ENCODE peak calls at places on chromosomes 11 and 22, in five cellular contexts. A, N, R, E and Z are unnamed samples.

GRCh38 chr11:33735426-33736147 is 636 bp downstream of the CD59 start:
- DNase-seq in R (peak), E (peak), N (peak), A (no peak), Z (peak)

GRCh38 chr11:14542384-14542783 is 22.2 kb upstream of the PSMA1 start:
- DNase-seq in R (no peak), A (no peak), E (no peak), N (no peak), Z (no peak)

GRCh38 chr11:119904636-119905035 is 175.6 kb upstream of the NECTIN1 start:
- DNase-seq in E (no peak), N (no peak), A (no peak), R (no peak), Z (no peak)

GRCh38 chr11:489610-490185 is 17.3 kb downstream of the RNH1 start:
- DNase-seq in R (no peak), E (no peak), N (no peak), A (no peak), Z (no peak)

GRCh38 chr11:102476812-102477211 is 24.2 kb upstream of the TMEM123 start:
- DNase-seq in E (peak), N (no peak), A (peak), R (no peak), Z (no peak)

GRCh38 chr11:88739524-88739923 is 326.3 kb downstream of the GRM5 start:
- DNase-seq in A (no peak), R (no peak), N (no peak), E (no peak), Z (no peak)

GRCh38 chr11:45234306-45235006 is 51.7 kb downstream of the SYT13 start:
- DNase-seq in N (no peak), A (no peak), R (no peak), E (no peak), Z (no peak)

GRCh38 chr11:116819049-116819448 is 4.1 kb downstream of the APOA4 start:
- DNase-seq in R (no peak), N (peak), E (no peak), A (no peak), Z (no peak)

GRCh38 chr11:47611240-47611863 is 17.1 kb upstream of the C1QTNF4 start:
- DNase-seq in E (no peak), A (no peak), N (peak), R (no peak), Z (no peak)

GRCh38 chr11:76201056-76201455 is 5.2 kb downstream of the WNT11 start:
- DNase-seq in R (no peak), A (no peak), E (no peak), N (no peak), Z (peak)

GRCh38 chr11:110095554-110095953 is 2.4 kb downstream of the ZC3H12C start:
- DNase-seq in E (no peak), A (peak), N (no peak), R (no peak), Z (no peak)

GRCh38 chr11:8060146-8060719 is 20.8 kb upstream of the TUB start:
- DNase-seq in A (no peak), N (no peak), R (no peak), E (no peak), Z (no peak)

GRCh38 chr11:33135216-33135615 is 26.1 kb downstream of the CSTF3 start:
- DNase-seq in R (no peak), N (no peak), A (no peak), E (no peak), Z (no peak)

GRCh38 chr11:131694526-131695424 is 324.4 kb downstream of the NTM start:
- DNase-seq in A (peak), N (peak), R (peak), E (peak), Z (peak)

GRCh38 chr22:49203863-49204598 is 623.6 kb downstream of the BRD1 start:
- DNase-seq in E (peak), A (no peak), R (no peak), N (peak), Z (peak)

GRCh38 chr11:118791015-118791960 is at the start of gene DDX6:
- DNase-seq in A (peak), E (peak), R (peak), N (peak), Z (peak)

GRCh38 chr11:57490456-57491248 is 24.9 kb downstream of the SLC43A1 start:
- DNase-seq in R (no peak), A (peak), N (no peak), E (no peak), Z (no peak)
- H3K27ac ChIP-seq in R (no peak), A (no peak), N (no peak), E (no peak), Z (no peak)

GRCh38 chr11:43021466-43021865 is 290.3 kb upstream of the API5 start:
- DNase-seq in E (no peak), A (peak), R (no peak), N (peak), Z (peak)
- TF ChIP-seq CTCF in E (no peak), A (peak), R (peak), N (peak), Z (peak)

GRCh38 chr22:42591987-42592386 is 22.7 kb downstream of the POLDIP3 start:
- DNase-seq in R (no peak), A (no peak), E (no peak), N (no peak), Z (no peak)

GRCh38 chr22:42595434-42595833 is 19.2 kb downstream of the POLDIP3 start:
- DNase-seq in A (no peak), E (no peak), N (no peak), R (no peak), Z (peak)

GRCh38 chr22:42601879-42602465 is 12.7 kb downstream of the POLDIP3 start:
- DNase-seq in A (no peak), E (no peak), N (no peak), R (no peak), Z (no peak)

GRCh38 chr22:42596863-42597530 is 17.7 kb downstream of the POLDIP3 start:
- DNase-seq in A (no peak), E (no peak), R (no peak), N (no peak), Z (no peak)

GRCh38 chr22:42596376-42596775 is 18.3 kb downstream of the POLDIP3 start:
- DNase-seq in N (no peak), R (no peak), A (no peak), E (no peak), Z (no peak)
- H3K27ac ChIP-seq in N (no peak), R (no peak), A (no peak), E (no peak), Z (peak)

GRCh38 chr11:61163714-61164609 is 2.7 kb upstream of the VPS37C start:
- DNase-seq in R (no peak), E (no peak), N (no peak), A (no peak), Z (no peak)

GRCh38 chr11:61162092-61162935 is 1.1 kb upstream of the VPS37C start:
- DNase-seq in A (peak), N (peak), R (no peak), E (peak), Z (peak)

GRCh38 chr11:61160487-61161189 is 588 bp downstream of the VPS37C start:
- DNase-seq in N (peak), E (no peak), A (peak), R (no peak), Z (no peak)

GRCh38 chr11:61158691-61159381 is 2.4 kb downstream of the VPS37C start:
- DNase-seq in N (peak), A (peak), E (no peak), R (no peak), Z (peak)

GRCh38 chr11:61161190-61162091 is at the start of gene VPS37C:
- DNase-seq in N (peak), R (peak), E (peak), A (peak), Z (peak)
- TF ChIP-seq CTCF in N (peak), R (no peak), E (no peak), A (no peak), Z (no peak)

DNA sequence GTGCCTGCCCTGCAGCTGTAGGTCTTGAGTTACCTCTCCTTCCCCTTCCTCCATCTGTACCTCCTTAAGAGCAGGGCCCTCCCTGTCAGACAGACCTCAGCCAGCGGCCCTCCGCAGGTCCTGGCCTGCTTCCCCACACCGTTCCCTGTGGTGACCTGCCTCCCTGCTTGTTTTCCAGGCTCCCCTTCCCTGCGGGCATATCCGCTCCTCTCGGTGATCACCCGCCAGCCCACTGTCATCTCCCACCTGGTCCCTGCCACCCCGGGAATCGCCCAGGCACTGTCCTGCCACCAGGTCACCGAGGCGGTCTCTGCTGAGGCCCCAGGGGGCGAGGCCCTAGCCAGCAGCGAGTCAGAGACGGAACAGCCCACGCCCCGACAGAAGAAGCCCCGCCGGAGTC is 60.9 kb downstream of the BARX2 start:
- DNase-seq in R (no peak), N (no peak), A (no peak), E (no peak), Z (no peak)
- H3K27ac ChIP-seq in R (no peak), N (no peak), A (no peak), E (peak), Z (no peak)

GRCh38 chr11:11584937-11585336 is 36.9 kb downstream of the GALNT18 start:
- DNase-seq in R (no peak), A (peak), E (no peak), N (no peak), Z (no peak)
- TF ChIP-seq CTCF in R (no peak), A (no peak), E (no peak), N (no peak), Z (no peak)

GRCh38 chr11:121588747-121589146 is 136.0 kb upstream of the SORL1-AS1 start:
- DNase-seq in E (no peak), R (no peak), N (no peak), A (no peak), Z (no peak)

GRCh38 chr11:121583825-121584224 is 131.1 kb upstream of the SORL1-AS1 start:
- DNase-seq in A (no peak), R (no peak), E (no peak), N (no peak), Z (no peak)

GRCh38 chr11:121587182-121587581 is 134.4 kb upstream of the SORL1-AS1 start:
- DNase-seq in A (no peak), R (no peak), N (no peak), E (no peak), Z (no peak)

GRCh38 chr11:121589946-121590537 is 137.3 kb upstream of the SORL1-AS1 start:
- DNase-seq in R (no peak), A (no peak), E (no peak), N (no peak), Z (no peak)

GRCh38 chr11:121586727-121587126 is 134.0 kb upstream of the SORL1-AS1 start:
- DNase-seq in A (no peak), E (no peak), N (no peak), R (no peak), Z (no peak)
- H3K27ac ChIP-seq in A (no peak), E (no peak), N (no peak), R (no peak), Z (no peak)

DNA sequence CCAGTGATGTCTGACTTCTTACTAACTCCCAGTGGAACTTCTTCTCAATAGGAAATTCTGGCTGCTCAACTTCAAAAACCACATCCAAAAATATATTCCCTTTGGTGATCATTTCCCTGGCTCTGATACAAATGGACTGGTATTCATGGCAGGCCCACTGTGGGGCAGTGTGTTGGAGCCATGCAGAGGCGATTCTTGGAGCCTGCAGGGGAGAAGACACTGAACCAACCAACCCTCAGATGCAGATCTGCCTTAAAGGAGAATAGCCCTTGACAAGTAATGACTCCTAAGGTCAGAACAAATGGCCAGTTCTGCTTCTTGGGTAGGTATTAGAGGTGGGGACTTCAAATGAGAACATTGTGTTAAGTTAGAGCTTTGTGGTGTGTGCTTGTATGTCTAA is 12.2 kb downstream of the OR4D9 start:
- DNase-seq in R (no peak), E (no peak), A (peak), N (peak), Z (peak)
- TF ChIP-seq CTCF in R (no peak), E (no peak), A (peak), N (peak), Z (peak)